ENCODE peak calls at places on chromosomes 4 and X, in ten cellular contexts. V is Right ventricle myocardium inferior; Y is activated naive CD4-positive, alpha-beta T cell treated with anti-CD3 and anti-CD28 coated beads, Interleukin-2, amount 50 U/mL, for 72 hours; O is HCT116; X is left lung; Q is lower lobe of right lung; D is upper lobe of left lung; F is RWPE2; L is left cardiac atrium; G is stimulated activated naive CD8-positive, alpha-beta T cell treated with anti-CD3 and anti-CD28 coated beads, Interleukin-15, Interleukin-2, amounts not matched to agents 100 U/mL and 50 U/mL, for 24 hours. K is an unnamed sample.

GRCh38 chr4:17366496-17366895 is 145.4 kb downstream of the QDPR start:
- ATAC-seq in V (no peak), Y (no peak), O (no peak), X (peak), Q (peak), D (peak), F (no peak), L (peak), G (no peak), K (no peak)

GRCh38 chr4:119490335-119490734 is 138.3 kb downstream of the PDE5A start:
- ATAC-seq in V (no peak), Y (no peak), O (no peak), X (no peak), Q (no peak), D (no peak), F (no peak), L (no peak), G (no peak), K (no peak)

GRCh38 chr4:118783887-118784286 is 52.0 kb downstream of the SEC24D start:
- ATAC-seq in V (no peak), Y (no peak), O (no peak), X (no peak), Q (no peak), D (no peak), F (no peak), L (peak), G (no peak), K (no peak)

GRCh38 chr4:2847297-2847871 is 3.7 kb downstream of the ADD1 start:
- ATAC-seq in V (no peak), Y (no peak), O (no peak), X (no peak), Q (no peak), D (no peak), F (no peak), L (no peak), G (no peak), K (no peak)

GRCh38 chrX:79147477-79147876 is 3.0 kb downstream of the GPR174 start:
- ATAC-seq in V (no peak), Y (peak), O (no peak), X (no peak), Q (no peak), D (no peak), F (no peak), L (no peak), G (peak), K (no peak)

GRCh38 chr4:10974371-10974770 is 289.8 kb upstream of the CLNK start:
- ATAC-seq in V (no peak), Y (peak), O (no peak), X (no peak), Q (no peak), D (no peak), F (no peak), L (no peak), G (peak), K (peak)

GRCh38 chr4:72895408-72895807 is 174.1 kb downstream of the COX18 start:
- ATAC-seq in V (no peak), Y (no peak), O (no peak), X (no peak), Q (no peak), D (no peak), F (no peak), L (peak), G (no peak), K (peak)

GRCh38 chrX:39613997-39614679 is 483.6 kb downstream of the BCOR start:
- ATAC-seq in V (no peak), Y (peak), O (peak), X (peak), Q (peak), D (peak), F (no peak), L (no peak), G (peak), K (no peak)

GRCh38 chr4:143083811-143084472 is 100.8 kb upstream of the USP38 start:
- ATAC-seq in V (no peak), Y (no peak), O (no peak), X (peak), Q (peak), D (no peak), F (no peak), L (no peak), G (no peak), K (no peak)

GRCh38 chrX:96715412-96715940 is 30.8 kb downstream of the DIAPH2 start:
- ATAC-seq in V (no peak), Y (no peak), O (no peak), X (no peak), Q (no peak), D (no peak), F (no peak), L (no peak), G (no peak), K (no peak)

GRCh38 chr4:174717788-174718187 is 111.3 kb downstream of the GLRA3 start:
- ATAC-seq in V (no peak), Y (no peak), O (no peak), X (no peak), Q (no peak), D (peak), F (no peak), L (no peak), G (no peak), K (no peak)

GRCh38 chr4:8232748-8233147 is 33.7 kb downstream of the SH3TC1 start:
- ATAC-seq in V (no peak), Y (no peak), O (no peak), X (no peak), Q (no peak), D (no peak), F (no peak), L (no peak), G (no peak), K (no peak)

GRCh38 chr4:121189811-121190210 is 25.7 kb upstream of the TNIP3 start:
- ATAC-seq in V (no peak), Y (peak), O (no peak), X (peak), Q (peak), D (no peak), F (peak), L (peak), G (peak), K (peak)

GRCh38 chr4:88147799-88148217 is 10.6 kb downstream of the ABCG2 start:
- ATAC-seq in V (no peak), Y (no peak), O (no peak), X (no peak), Q (no peak), D (no peak), F (peak), L (no peak), G (no peak), K (no peak)

GRCh38 chrX:70720721-70721120 is 187.8 kb downstream of the TEX11 start:
- ATAC-seq in V (no peak), Y (no peak), O (no peak), X (no peak), Q (no peak), D (no peak), F (no peak), L (no peak), G (no peak), K (no peak)

GRCh38 chr4:90950385-90950841 is 823.2 kb downstream of the CCSER1 start:
- ATAC-seq in V (no peak), Y (no peak), O (peak), X (no peak), Q (no peak), D (no peak), F (peak), L (no peak), G (no peak), K (no peak)

GRCh38 chr4:181957088-181957487 is 286.1 kb upstream of the TENM3 start:
- ATAC-seq in V (no peak), Y (no peak), O (no peak), X (no peak), Q (no peak), D (peak), F (peak), L (peak), G (no peak), K (no peak)

GRCh38 chr4:11021348-11021747 is 336.8 kb upstream of the CLNK start:
- ATAC-seq in V (no peak), Y (no peak), O (no peak), X (no peak), Q (no peak), D (no peak), F (no peak), L (no peak), G (no peak), K (no peak)

GRCh38 chr4:53005149-53005546 is 143.0 kb downstream of the RASL11B start:
- ATAC-seq in V (no peak), Y (no peak), O (no peak), X (peak), Q (no peak), D (no peak), F (no peak), L (peak), G (no peak), K (no peak)

GRCh38 chr4:2080429-2081300 is 21.5 kb downstream of the NAT8L start:
- ATAC-seq in V (peak), Y (no peak), O (no peak), X (peak), Q (peak), D (peak), F (no peak), L (peak), G (peak), K (no peak)

GRCh38 chr4:55386073-55386472 is 9.7 kb upstream of the TMEM165 start:
- ATAC-seq in V (no peak), Y (no peak), O (peak), X (peak), Q (peak), D (peak), F (peak), L (peak), G (no peak), K (peak)

GRCh38 chr4:150962245-150962644 is 52.8 kb downstream of the LRBA start:
- ATAC-seq in V (no peak), Y (peak), O (no peak), X (peak), Q (peak), D (no peak), F (peak), L (peak), G (peak), K (peak)

GRCh38 chr4:187480146-187481145 is 515.1 kb upstream of the ZFP42 start:
- ATAC-seq in V (no peak), Y (no peak), O (no peak), X (no peak), Q (no peak), D (no peak), F (peak), L (no peak), G (no peak), K (peak)

GRCh38 chr4:86976801-86977485 is 42.1 kb downstream of the AFF1 start:
- ATAC-seq in V (no peak), Y (peak), O (peak), X (no peak), Q (no peak), D (no peak), F (peak), L (no peak), G (peak), K (peak)

GRCh38 chrX:132631579-132632232 is 142.9 kb upstream of the MBNL3 start:
- ATAC-seq in V (no peak), Y (no peak), O (peak), X (peak), Q (no peak), D (no peak), F (peak), L (peak), G (no peak), K (peak)

GRCh38 chr4:21117771-21118170 is 417.5 kb downstream of the PACRGL start:
- ATAC-seq in V (no peak), Y (no peak), O (no peak), X (no peak), Q (no peak), D (no peak), F (no peak), L (no peak), G (no peak), K (no peak)

GRCh38 chr4:336099-336892 is 1.3 kb upstream of the ZNF141 start:
- ATAC-seq in V (peak), Y (no peak), O (no peak), X (no peak), Q (peak), D (peak), F (no peak), L (peak), G (no peak), K (peak)

GRCh38 chrX:66015152-66015827 is 24.6 kb downstream of the VSIG4 start:
- ATAC-seq in V (peak), Y (peak), O (no peak), X (peak), Q (peak), D (peak), F (no peak), L (peak), G (no peak), K (peak)

GRCh38 chr4:123816970-123817688 is 420.5 kb downstream of the SPRY1 start:
- ATAC-seq in V (no peak), Y (no peak), O (no peak), X (peak), Q (no peak), D (peak), F (no peak), L (no peak), G (no peak), K (no peak)

GRCh38 chr4:1792158-1792831 is 798 bp upstream of the FGFR3 start:
- ATAC-seq in V (no peak), Y (no peak), O (no peak), X (peak), Q (peak), D (no peak), F (no peak), L (peak), G (no peak), K (no peak)

GRCh38 chr4:25787891-25788331 is 74.9 kb downstream of the SEL1L3 start:
- ATAC-seq in V (no peak), Y (no peak), O (no peak), X (peak), Q (peak), D (no peak), F (peak), L (peak), G (no peak), K (no peak)

GRCh38 chr4:182764642-182765041 is 152.5 kb downstream of the DCTD start:
- ATAC-seq in V (no peak), Y (no peak), O (peak), X (no peak), Q (no peak), D (no peak), F (no peak), L (no peak), G (no peak), K (no peak)

GRCh38 chr4:21991050-21991449 is 42.5 kb upstream of the KCNIP4 start:
- ATAC-seq in V (no peak), Y (no peak), O (no peak), X (peak), Q (no peak), D (no peak), F (no peak), L (no peak), G (no peak), K (no peak)

GRCh38 chr4:142356797-142357196 is 489.3 kb downstream of the INPP4B start:
- ATAC-seq in V (no peak), Y (peak), O (no peak), X (no peak), Q (no peak), D (no peak), F (no peak), L (no peak), G (peak), K (no peak)

GRCh38 chr4:165966833-165967232 is 93.8 kb downstream of the TLL1 start:
- ATAC-seq in V (no peak), Y (no peak), O (no peak), X (no peak), Q (no peak), D (no peak), F (no peak), L (no peak), G (no peak), K (no peak)

GRCh38 chr4:134695433-134695832 is 493.8 kb upstream of the PABPC4L start:
- ATAC-seq in V (no peak), Y (no peak), O (peak), X (no peak), Q (no peak), D (no peak), F (no peak), L (no peak), G (no peak), K (no peak)

GRCh38 chr4:105632599-105632998 is 75.9 kb downstream of the INTS12 start:
- ATAC-seq in V (no peak), Y (no peak), O (no peak), X (peak), Q (no peak), D (no peak), F (no peak), L (no peak), G (no peak), K (peak)

GRCh38 chr4:101039367-101039766 is 308.0 kb downstream of the PPP3CA start:
- ATAC-seq in V (no peak), Y (peak), O (peak), X (no peak), Q (no peak), D (no peak), F (no peak), L (no peak), G (peak), K (no peak)

K was measured in esophagus mucosa.